ENCODE peak calls at places on chromosomes 12 and 14, in six cellular contexts. R is nephron progenitor cell; E is dorsolateral prefrontal cortex; Y is activated T-helper 1 cell treated with anti-CD3 and anti-CD28 coated beads, Interleukin-2, amount 50 U/mL, for 16 hours; U is C1 segment of cervical spinal cord; S is right lobe of liver. N is an unnamed sample.

GRCh38 chr12:116318738-116319050 is 41.2 kb upstream of the MED13L start:
- DNase-seq in E (no peak), S (no peak), U (no peak), Y (no peak), R (no peak), N (no peak)

GRCh38 chr12:112822056-112822455 is 30.5 kb downstream of the RPH3A start:
- DNase-seq in S (no peak), Y (no peak), R (no peak), U (no peak), E (no peak), N (no peak)

GRCh38 chr14:24699052-24699451 is 65.1 kb upstream of the GZMB start:
- DNase-seq in R (no peak), S (no peak), Y (no peak), E (no peak), U (no peak), N (no peak)

GRCh38 chr12:59803735-59804134 is 207.9 kb downstream of the SLC16A7 start:
- DNase-seq in Y (no peak), S (no peak), E (no peak), U (no peak), R (no peak), N (no peak)

GRCh38 chr14:63091394-63091996 is 46.2 kb upstream of the KCNH5 start:
- DNase-seq in U (no peak), R (no peak), S (no peak), E (no peak), Y (no peak), N (no peak)

GRCh38 chr12:52670961-52671360 is 9.2 kb downstream of the KRT1 start:
- DNase-seq in R (no peak), S (no peak), U (no peak), E (no peak), Y (no peak), N (no peak)

GRCh38 chr12:5889381-5890047 is 55.5 kb downstream of the ANO2 start:
- DNase-seq in U (no peak), R (no peak), S (no peak), E (no peak), Y (no peak), N (no peak)

GRCh38 chr12:51247523-51248206 is 9.0 kb downstream of the DAZAP2 start:
- DNase-seq in Y (no peak), U (no peak), R (no peak), S (no peak), E (no peak), N (no peak)

GRCh38 chr14:79028281-79028680 is 858.1 kb downstream of the NRXN3 start:
- DNase-seq in U (no peak), E (no peak), R (no peak), S (no peak), Y (no peak), N (no peak)

GRCh38 chr12:121668750-121669524 is 517 bp downstream of the MORN3 start:
- DNase-seq in S (no peak), R (peak), Y (peak), U (no peak), E (no peak), N (peak)

GRCh38 chr12:132492522-132492921 is 2.6 kb downstream of the FBRSL1 start:
- DNase-seq in U (no peak), S (no peak), R (no peak), E (no peak), Y (no peak), N (no peak)

GRCh38 chr14:92692822-92693226 is 55.6 kb downstream of the LGMN start:
- DNase-seq in E (no peak), U (no peak), S (peak), R (no peak), Y (peak), N (no peak)

GRCh38 chr12:105522166-105522825 is 191.8 kb downstream of the C12orf75 start:
- DNase-seq in E (no peak), S (no peak), U (no peak), Y (no peak), R (no peak), N (no peak)

GRCh38 chr12:120350576-120351350 is 18.2 kb downstream of the MSI1 start:
- DNase-seq in U (no peak), Y (no peak), E (no peak), R (no peak), S (peak), N (no peak)

GRCh38 chr14:65833256-65833880 is 420.8 kb downstream of the FUT8 start:
- DNase-seq in E (no peak), R (peak), Y (no peak), U (no peak), S (no peak), N (no peak)

GRCh38 chr14:20440882-20441281 is 4.9 kb upstream of the KLHL33 start:
- DNase-seq in Y (no peak), S (no peak), R (no peak), E (no peak), U (no peak), N (no peak)

GRCh38 chr12:5656836-5657235 is 224.9 kb downstream of the NTF3 start:
- DNase-seq in R (no peak), Y (no peak), S (no peak), E (no peak), U (no peak), N (no peak)

GRCh38 chr14:37232907-37233481 is 35.3 kb downstream of the MIPOL1 start:
- DNase-seq in U (no peak), S (no peak), E (no peak), Y (no peak), R (peak), N (no peak)

GRCh38 chr12:128449146-128449894 is 182.3 kb downstream of the TMEM132C start:
- DNase-seq in S (no peak), U (no peak), Y (no peak), E (no peak), R (no peak), N (no peak)

GRCh38 chr12:4858385-4858784 is 51.3 kb upstream of the KCNA1 start:
- DNase-seq in U (no peak), E (peak), R (peak), S (peak), Y (no peak), N (no peak)

GRCh38 chr14:105894978-105895881 is 368.8 kb downstream of the TMEM121 start:
- DNase-seq in R (no peak), S (peak), Y (no peak), E (no peak), U (no peak), N (no peak)

N was measured in activated CD4-positive, CD25-positive, alpha-beta regulatory T cell.